ENCODE peak calls at places on chromosomes 13 and 19, in five cellular contexts. O is activated CD4-positive, alpha-beta T cell treated with anti-CD3 and anti-CD28 coated beads, Interleukin-2, amount 50 U/mL, for 4 hours; K is thoracic aorta; V is NCI-H1092 treated with DMSO at 0.1 percent for 48 hours; Y is T-helper 1 cell. A is an unnamed sample.
A peak's percentile ranks its signal among the peaks of the same experiment; 100 is the strongest.

GRCh38 chr19:18297308-18297707 is 15.9 kb upstream of the JUND start:
- DNase-seq in O (no peak), K (no peak), V (no peak), Y (no peak), A (no peak)

GRCh38 chr19:50735869-50736268 is 12.7 kb downstream of the CLEC11A start:
- DNase-seq in O (no peak), K (no peak), V (no peak), Y (no peak), A (no peak)

GRCh38 chr13:113902536-113902935 is 38.7 kb upstream of the GAS6 start:
- DNase-seq in O (no peak), K (no peak), V (no peak), Y (no peak), A (no peak)

GRCh38 chr19:51660975-51661600 is 14.5 kb upstream of the SIGLEC14 start:
- DNase-seq in O (peak; percentile 19), K (no peak), V (peak; percentile 39), Y (peak; percentile 17), A (peak; percentile 95)

GRCh38 chr13:23776698-23777570 is 112.3 kb downstream of the MIPEP start:
- DNase-seq in O (no peak), K (no peak), V (no peak), Y (no peak), A (no peak)

GRCh38 chr13:100608906-100609305 is 20.3 kb upstream of the GGACT start:
- DNase-seq in O (no peak), K (no peak), V (no peak), Y (no peak), A (no peak)

GRCh38 chr13:49517461-49517860 is 21.7 kb downstream of the PHF11 start:
- DNase-seq in O (no peak), K (no peak), V (no peak), Y (no peak), A (peak; percentile 36)

GRCh38 chr13:20441066-20441465 is 84.6 kb downstream of the CRYL1 start:
- DNase-seq in O (no peak), K (no peak), V (no peak), Y (no peak), A (no peak)

GRCh38 chr13:73598021-73598712 is 536.0 kb downstream of the KLF12 start:
- DNase-seq in O (no peak), K (no peak), V (no peak), Y (no peak), A (no peak)

GRCh38 chr19:36257512-36257876 is 42.6 kb downstream of the ZNF146 start:
- DNase-seq in O (no peak), K (no peak), V (peak; percentile 16), Y (no peak), A (peak; percentile 81)

GRCh38 chr19:31418055-31418454 is 68.8 kb upstream of the TSHZ3 start:
- DNase-seq in O (no peak), K (no peak), V (no peak), Y (no peak), A (peak; percentile 77)

GRCh38 chr13:42401376-42401775 is 129.4 kb downstream of the AKAP11 start:
- DNase-seq in O (no peak), K (no peak), V (no peak), Y (no peak), A (no peak)

GRCh38 chr13:111187879-111188643 is 73.0 kb downstream of the ARHGEF7 start:
- DNase-seq in O (no peak), K (no peak), V (no peak), Y (no peak), A (no peak)

GRCh38 chr19:1847684-1848398 is 442 bp downstream of the REXO1 start:
- DNase-seq in O (no peak), K (no peak), V (peak; percentile 8), Y (no peak), A (peak; percentile 76)

GRCh38 chr13:112894673-112895481 is 74.1 kb upstream of the MCF2L start:
- DNase-seq in O (no peak), K (no peak), V (no peak), Y (no peak), A (peak; percentile 65)

GRCh38 chr13:24458736-24459135 is 53.8 kb downstream of the PARP4 start:
- DNase-seq in O (no peak), K (no peak), V (no peak), Y (no peak), A (no peak)

GRCh38 chr13:38042771-38043170 is 173.2 kb upstream of the TRPC4 start:
- DNase-seq in O (no peak), K (no peak), V (no peak), Y (no peak), A (no peak)

GRCh38 chr13:28324181-28324789 is 170.6 kb downstream of the FLT1 start:
- DNase-seq in O (peak; percentile 13), K (no peak), V (peak; percentile 44), Y (peak; percentile 26), A (peak; percentile 93)

GRCh38 chr13:89287381-89287780 is 1616.2 kb downstream of the SLITRK5 start:
- DNase-seq in O (no peak), K (no peak), V (no peak), Y (no peak), A (no peak)

GRCh38 chr13:77521194-77521593 is 14.3 kb upstream of the SCEL start:
- DNase-seq in O (no peak), K (no peak), V (no peak), Y (no peak), A (no peak)

GRCh38 chr19:46211201-46211881 is 18.2 kb upstream of the IGFL1 start:
- DNase-seq in O (no peak), K (no peak), V (no peak), Y (no peak), A (peak; percentile 89)

A was measured in GM23338.